ENCODE peak calls at places on chromosomes 3 and 15, in seven cellular contexts. S is T-helper 9 cell, H is heart left ventricle, Z is G401, J is HCT116, N is AG08396, U is OCI-LY7. T is an unnamed sample.

GRCh38 chr15:58498821-58499580 is 67.2 kb downstream of the LIPC start:
- DNase-seq in S (no peak), H (no peak), Z (no peak), J (no peak), N (peak; percentile 67), U (no peak), T (no peak)

GRCh38 chr3:139308156-139309017 is 35.4 kb upstream of the MRPS22 start:
- DNase-seq in S (no peak), H (no peak), Z (no peak), J (no peak), N (no peak), U (no peak), T (no peak)

GRCh38 chr15:77527831-77528231 is 104.9 kb downstream of the LINGO1 start:
- DNase-seq in S (no peak), H (no peak), Z (no peak), J (no peak), N (no peak), U (no peak), T (no peak)

GRCh38 chr3:45938858-45939257 is 4.4 kb upstream of the CXCR6 start:
- DNase-seq in S (peak; percentile 75), H (peak; percentile 76), Z (peak; percentile 94), J (peak; percentile 69), N (peak; percentile 73), U (peak; percentile 80), T (peak; percentile 66)

GRCh38 chr3:98691897-98692296 is 71.2 kb upstream of the ST3GAL6 start:
- DNase-seq in S (no peak), H (no peak), Z (no peak), J (no peak), N (no peak), U (no peak), T (no peak)

GRCh38 chr3:177348974-177349373 is 151.7 kb upstream of the TBL1XR1 start:
- DNase-seq in S (no peak), H (no peak), Z (no peak), J (no peak), N (no peak), U (no peak), T (no peak)

GRCh38 chr3:71101014-71101413 is 482.5 kb downstream of the FOXP1 start:
- DNase-seq in S (no peak), H (no peak), Z (no peak), J (no peak), N (peak; percentile 17), U (no peak), T (no peak)

GRCh38 chr3:128254066-128254590 is 100.8 kb downstream of the EEFSEC start:
- DNase-seq in S (no peak), H (no peak), Z (no peak), J (no peak), N (no peak), U (no peak), T (no peak)